ENCODE peak calls at places on chromosomes 2 and 18, in five cellular contexts. One of them, this sample, is unnamed.

GRCh38 chr18:58687871-58688308 is 16.6 kb downstream of the MALT1 start:
- DNase-seq in progenitor cell of endocrine pancreas: no peak
- DNase-seq in HepG2: no peak
- DNase-seq in psoas muscle: no peak
- DNase-seq in neural crest cell: no peak
- DNase-seq in this sample: no peak

GRCh38 chr2:174002679-174003078 is 37.5 kb upstream of the SP3 start:
- DNase-seq in progenitor cell of endocrine pancreas: no peak
- DNase-seq in HepG2: no peak
- DNase-seq in psoas muscle: no peak
- DNase-seq in neural crest cell: no peak
- DNase-seq in this sample: no peak

GRCh38 chr18:67508146-67508545 is 8.4 kb downstream of the DSEL start:
- DNase-seq in progenitor cell of endocrine pancreas: no peak
- DNase-seq in HepG2: no peak
- DNase-seq in psoas muscle: no peak
- DNase-seq in neural crest cell: no peak
- DNase-seq in this sample: no peak

GRCh38 chr18:13934676-13935075 is 19.3 kb upstream of the MC2R start:
- DNase-seq in progenitor cell of endocrine pancreas: no peak
- DNase-seq in HepG2: no peak
- DNase-seq in psoas muscle: no peak
- DNase-seq in neural crest cell: no peak
- DNase-seq in this sample: no peak

GRCh38 chr2:33022989-33023731 is 76.4 kb downstream of the LTBP1 start:
- DNase-seq in progenitor cell of endocrine pancreas: no peak
- DNase-seq in HepG2: peak
- DNase-seq in psoas muscle: no peak
- DNase-seq in neural crest cell: no peak
- DNase-seq in this sample: no peak

GRCh38 chr2:27071277-27071989 is at the start of gene OST4:
- DNase-seq in progenitor cell of endocrine pancreas: peak
- DNase-seq in HepG2: peak
- DNase-seq in psoas muscle: peak
- DNase-seq in neural crest cell: peak
- DNase-seq in this sample: peak

GRCh38 chr2:48912110-48912509 is 156.6 kb upstream of the LHCGR start:
- DNase-seq in progenitor cell of endocrine pancreas: no peak
- DNase-seq in HepG2: no peak
- DNase-seq in psoas muscle: no peak
- DNase-seq in neural crest cell: no peak
- DNase-seq in this sample: no peak

GRCh38 chr2:42193722-42194187 is 24.6 kb downstream of the EML4 start:
- DNase-seq in progenitor cell of endocrine pancreas: no peak
- DNase-seq in HepG2: peak
- DNase-seq in psoas muscle: no peak
- DNase-seq in neural crest cell: no peak
- DNase-seq in this sample: no peak

GRCh38 chr18:1475867-1476266 is 571.2 kb downstream of the ADCYAP1 start:
- DNase-seq in progenitor cell of endocrine pancreas: no peak
- DNase-seq in HepG2: no peak
- DNase-seq in psoas muscle: no peak
- DNase-seq in neural crest cell: no peak
- DNase-seq in this sample: no peak

GRCh38 chr2:151827564-151828142 is 568 bp downstream of the ARL5A start:
- DNase-seq in progenitor cell of endocrine pancreas: peak
- DNase-seq in HepG2: peak
- DNase-seq in psoas muscle: no peak
- DNase-seq in neural crest cell: peak
- DNase-seq in this sample: no peak

GRCh38 chr18:3803350-3803749 is 353.4 kb downstream of the TGIF1 start:
- DNase-seq in progenitor cell of endocrine pancreas: no peak
- DNase-seq in HepG2: no peak
- DNase-seq in psoas muscle: no peak
- DNase-seq in neural crest cell: no peak
- DNase-seq in this sample: no peak

GRCh38 chr2:53021828-53022227 is 745.8 kb upstream of the CHAC2 start:
- DNase-seq in progenitor cell of endocrine pancreas: no peak
- DNase-seq in HepG2: no peak
- DNase-seq in psoas muscle: no peak
- DNase-seq in neural crest cell: no peak
- DNase-seq in this sample: no peak

GRCh38 chr2:47339745-47340541 is 63.0 kb upstream of the MSH2 start:
- DNase-seq in progenitor cell of endocrine pancreas: no peak
- DNase-seq in HepG2: peak
- DNase-seq in psoas muscle: no peak
- DNase-seq in neural crest cell: no peak
- DNase-seq in this sample: no peak

GRCh38 chr18:58280159-58280540 is 236.1 kb downstream of the NEDD4L start:
- DNase-seq in progenitor cell of endocrine pancreas: no peak
- DNase-seq in HepG2: no peak
- DNase-seq in psoas muscle: no peak
- DNase-seq in neural crest cell: no peak
- DNase-seq in this sample: no peak

GRCh38 chr18:13710460-13710859 is 15.9 kb downstream of the FAM210A start:
- DNase-seq in progenitor cell of endocrine pancreas: no peak
- DNase-seq in HepG2: no peak
- DNase-seq in psoas muscle: no peak
- DNase-seq in neural crest cell: no peak
- DNase-seq in this sample: no peak

GRCh38 chr2:134233733-134234135 is 20.1 kb upstream of the MGAT5 start:
- DNase-seq in progenitor cell of endocrine pancreas: no peak
- DNase-seq in HepG2: no peak
- DNase-seq in psoas muscle: no peak
- DNase-seq in neural crest cell: no peak
- DNase-seq in this sample: no peak

GRCh38 chr2:134234535-134234934 is 19.3 kb upstream of the MGAT5 start:
- DNase-seq in progenitor cell of endocrine pancreas: no peak
- DNase-seq in HepG2: peak
- DNase-seq in psoas muscle: no peak
- DNase-seq in neural crest cell: no peak
- DNase-seq in this sample: no peak

GRCh38 chr2:134232868-134233732 is 20.8 kb upstream of the MGAT5 start:
- DNase-seq in progenitor cell of endocrine pancreas: no peak
- DNase-seq in HepG2: no peak
- DNase-seq in psoas muscle: no peak
- DNase-seq in neural crest cell: no peak
- DNase-seq in this sample: no peak

GRCh38 chr2:134238371-134238770 is 15.5 kb upstream of the MGAT5 start:
- DNase-seq in progenitor cell of endocrine pancreas: no peak
- DNase-seq in HepG2: no peak
- DNase-seq in psoas muscle: no peak
- DNase-seq in neural crest cell: no peak
- DNase-seq in this sample: no peak

DNA sequence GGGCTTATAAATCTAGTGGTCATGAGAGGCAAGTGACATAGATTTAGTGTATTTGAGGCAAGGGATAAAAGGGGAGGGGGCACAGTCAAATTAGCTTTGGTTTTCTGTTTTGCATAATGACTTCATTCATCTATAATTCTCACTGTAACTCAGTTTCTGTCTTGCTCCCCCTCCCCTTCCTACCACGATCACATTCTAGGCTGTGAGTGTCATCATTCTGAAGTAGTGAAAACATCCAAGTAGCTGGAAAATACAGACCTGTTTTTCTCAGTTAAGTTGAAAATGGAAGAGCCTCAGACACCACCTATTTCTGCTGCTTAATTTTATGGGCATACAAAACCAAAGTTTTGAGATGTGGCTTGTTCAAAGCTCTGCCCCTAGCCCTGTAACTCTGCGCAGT is 18.1 kb upstream of the MGAT5 start:
- DNase-seq in progenitor cell of endocrine pancreas: no peak
- DNase-seq in HepG2: no peak
- DNase-seq in psoas muscle: no peak
- DNase-seq in neural crest cell: no peak
- DNase-seq in this sample: no peak
- TF ChIP-seq CTCF in progenitor cell of endocrine pancreas: no peak
- TF ChIP-seq CTCF in HepG2: no peak
- TF ChIP-seq CTCF in psoas muscle: no peak
- TF ChIP-seq CTCF in neural crest cell: no peak
- TF ChIP-seq CTCF in this sample: no peak

GRCh38 chr2:17878222-17879136 is at the start of gene KCNS3:
- DNase-seq in progenitor cell of endocrine pancreas: peak
- DNase-seq in HepG2: no peak
- DNase-seq in psoas muscle: peak
- DNase-seq in neural crest cell: peak
- DNase-seq in this sample: peak

GRCh38 chr2:17877811-17878221 is 651 bp upstream of the KCNS3 start:
- DNase-seq in progenitor cell of endocrine pancreas: no peak
- DNase-seq in HepG2: no peak
- DNase-seq in psoas muscle: no peak
- DNase-seq in neural crest cell: peak
- DNase-seq in this sample: no peak

GRCh38 chr2:17879913-17880274 is 1.4 kb downstream of the KCNS3 start:
- DNase-seq in progenitor cell of endocrine pancreas: no peak
- DNase-seq in HepG2: peak
- DNase-seq in psoas muscle: no peak
- DNase-seq in neural crest cell: no peak
- DNase-seq in this sample: no peak

GRCh38 chr2:17876590-17876989 is 1.9 kb upstream of the KCNS3 start:
- DNase-seq in progenitor cell of endocrine pancreas: no peak
- DNase-seq in HepG2: no peak
- DNase-seq in psoas muscle: no peak
- DNase-seq in neural crest cell: no peak
- DNase-seq in this sample: no peak

GRCh38 chr2:17879137-17879912 is 858 bp downstream of the KCNS3 start:
- DNase-seq in progenitor cell of endocrine pancreas: peak
- DNase-seq in HepG2: no peak
- DNase-seq in psoas muscle: peak
- DNase-seq in neural crest cell: peak
- DNase-seq in this sample: peak
- TF ChIP-seq CTCF in progenitor cell of endocrine pancreas: peak
- TF ChIP-seq CTCF in HepG2: peak
- TF ChIP-seq CTCF in psoas muscle: peak
- TF ChIP-seq CTCF in neural crest cell: peak
- TF ChIP-seq CTCF in this sample: peak

GRCh38 chr2:12552092-12552491 is 164.6 kb upstream of the TRIB2 start:
- DNase-seq in progenitor cell of endocrine pancreas: no peak
- DNase-seq in HepG2: no peak
- DNase-seq in psoas muscle: no peak
- DNase-seq in neural crest cell: no peak
- DNase-seq in this sample: no peak

GRCh38 chr2:12557688-12558087 is 159.0 kb upstream of the TRIB2 start:
- DNase-seq in progenitor cell of endocrine pancreas: no peak
- DNase-seq in HepG2: no peak
- DNase-seq in psoas muscle: no peak
- DNase-seq in neural crest cell: no peak
- DNase-seq in this sample: no peak

GRCh38 chr2:12556762-12557161 is 160.0 kb upstream of the TRIB2 start:
- DNase-seq in progenitor cell of endocrine pancreas: no peak
- DNase-seq in HepG2: no peak
- DNase-seq in psoas muscle: no peak
- DNase-seq in neural crest cell: no peak
- DNase-seq in this sample: no peak

GRCh38 chr2:12554235-12555011 is 162.3 kb upstream of the TRIB2 start:
- DNase-seq in progenitor cell of endocrine pancreas: no peak
- DNase-seq in HepG2: no peak
- DNase-seq in psoas muscle: no peak
- DNase-seq in neural crest cell: peak
- DNase-seq in this sample: no peak

DNA sequence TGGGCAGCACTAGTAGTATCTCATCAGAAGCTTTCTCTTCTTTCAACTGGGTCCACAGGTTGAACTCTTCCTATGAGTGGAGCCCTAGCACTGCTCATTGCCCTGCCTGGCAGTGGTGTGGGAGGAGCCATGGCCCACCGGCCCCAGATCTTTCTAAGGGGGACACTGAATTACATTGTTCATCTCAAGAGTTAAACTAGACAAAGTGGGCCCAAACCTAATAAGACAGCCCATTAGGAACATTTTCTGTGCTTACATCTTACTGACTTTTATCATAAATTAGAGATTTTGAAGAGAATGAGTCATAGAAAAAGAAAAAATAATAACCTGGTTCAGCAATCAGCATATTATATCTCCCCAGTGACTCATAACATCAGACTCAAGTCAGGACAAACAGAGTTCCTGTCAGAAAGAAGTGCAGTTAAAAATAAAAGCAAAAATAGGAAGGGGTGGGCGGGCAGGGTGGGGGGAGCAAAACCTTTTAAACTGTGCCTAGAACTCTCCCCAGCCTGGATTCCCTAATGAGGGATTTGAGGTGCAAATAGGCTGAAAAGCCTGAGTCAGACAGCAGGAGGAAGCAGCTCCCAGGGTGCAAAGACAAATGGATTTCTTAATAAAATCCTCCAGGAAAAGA is 161.6 kb upstream of the TRIB2 start:
- DNase-seq in progenitor cell of endocrine pancreas: no peak
- DNase-seq in HepG2: no peak
- DNase-seq in psoas muscle: no peak
- DNase-seq in neural crest cell: no peak
- DNase-seq in this sample: no peak
- TF ChIP-seq CTCF in progenitor cell of endocrine pancreas: no peak
- TF ChIP-seq CTCF in HepG2: no peak
- TF ChIP-seq CTCF in psoas muscle: no peak
- TF ChIP-seq CTCF in neural crest cell: no peak
- TF ChIP-seq CTCF in this sample: no peak

GRCh38 chr2:57022496-57022895 is 838.7 kb downstream of the CCDC85A start:
- DNase-seq in progenitor cell of endocrine pancreas: no peak
- DNase-seq in HepG2: no peak
- DNase-seq in psoas muscle: no peak
- DNase-seq in neural crest cell: no peak
- DNase-seq in this sample: no peak
- TF ChIP-seq CTCF in progenitor cell of endocrine pancreas: no peak
- TF ChIP-seq CTCF in HepG2: no peak
- TF ChIP-seq CTCF in psoas muscle: no peak
- TF ChIP-seq CTCF in neural crest cell: no peak
- TF ChIP-seq CTCF in this sample: no peak

DNA sequence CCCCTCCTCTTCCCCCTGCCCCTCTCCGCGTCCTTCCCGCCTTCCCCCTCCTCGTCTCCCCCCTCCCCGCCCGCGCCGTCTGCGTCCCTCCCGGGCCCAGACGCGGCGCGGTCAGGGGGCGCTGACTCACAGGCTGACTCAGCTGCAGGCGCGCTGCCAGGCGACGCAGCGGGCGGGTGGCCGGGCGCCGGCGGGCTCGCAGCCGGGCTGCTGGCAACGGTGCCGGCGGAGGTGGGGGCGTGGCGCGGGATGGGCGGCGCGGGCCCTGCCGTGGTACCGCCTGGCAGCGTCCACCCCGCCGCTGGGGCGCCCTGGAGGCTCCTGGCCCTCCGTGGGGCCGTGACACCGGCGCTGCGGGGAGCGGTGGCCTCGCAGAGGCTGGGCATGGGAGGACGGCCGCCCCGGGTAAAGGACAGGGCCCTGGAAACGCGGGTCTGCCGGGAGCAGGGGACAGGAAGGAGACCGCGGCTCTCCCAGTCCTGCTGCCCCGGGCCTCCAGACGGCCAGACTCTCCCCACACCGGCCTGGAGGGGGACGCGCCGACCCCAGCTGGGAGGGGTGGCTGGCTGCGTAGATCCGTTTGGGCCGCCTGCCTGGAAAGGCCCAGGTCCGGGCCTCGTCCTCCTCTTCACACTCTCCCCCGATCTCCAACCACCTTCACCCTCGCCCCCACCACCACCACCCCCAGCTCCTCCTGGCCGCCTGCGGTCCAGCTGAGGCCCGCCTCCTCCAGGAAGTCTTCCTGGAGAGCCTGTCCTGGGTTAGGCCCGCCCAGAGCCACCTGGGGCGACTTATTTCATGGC is 10.0 kb upstream of the PROC start:
- DNase-seq in progenitor cell of endocrine pancreas: peak
- DNase-seq in HepG2: peak
- DNase-seq in psoas muscle: peak
- DNase-seq in neural crest cell: peak
- DNase-seq in this sample: peak
- TF ChIP-seq CTCF in progenitor cell of endocrine pancreas: peak
- TF ChIP-seq CTCF in HepG2: peak
- TF ChIP-seq CTCF in psoas muscle: no peak
- TF ChIP-seq CTCF in neural crest cell: no peak
- TF ChIP-seq CTCF in this sample: no peak

This sample was measured in gastrocnemius medialis.